ENCODE peak calls at places on chromosomes 13 and 19, in four cellular contexts. M, X, B and A are unnamed samples.

GRCh38 chr13:94712812-94713555 is 639 bp upstream of the SOX21 start:
- DNase-seq in M (no peak), X (no peak), B (no peak), A (peak)

GRCh38 chr13:113653264-113654174 is 4.5 kb downstream of the ATP4B start:
- DNase-seq in X (no peak), B (no peak), M (no peak), A (no peak)

GRCh38 chr13:39895254-39895653 is 239.8 kb downstream of the COG6 start:
- DNase-seq in B (no peak), M (no peak), X (no peak), A (no peak)

GRCh38 chr13:86006317-86006716 is 207.1 kb upstream of the SLITRK6 start:
- DNase-seq in X (no peak), B (no peak), M (no peak), A (no peak)

GRCh38 chr19:51398096-51398704 is 7.8 kb upstream of the C19orf84 start:
- DNase-seq in B (no peak), X (peak), M (peak), A (peak)

GRCh38 chr13:108961542-108962125 is 332.2 kb downstream of the MYO16 start:
- DNase-seq in M (peak), X (peak), B (peak), A (peak)

GRCh38 chr13:49584771-49585182 is 581 bp downstream of the RCBTB1 start:
- DNase-seq in M (no peak), X (no peak), B (no peak), A (no peak)

GRCh38 chr19:44308011-44308410 is 3.2 kb upstream of the ZNF235 start:
- DNase-seq in B (no peak), M (no peak), X (no peak), A (no peak)

GRCh38 chr13:101915333-101915732 is 462.9 kb downstream of the ITGBL1 start:
- DNase-seq in B (no peak), M (no peak), X (no peak), A (no peak)

GRCh38 chr13:24215732-24216131 is 55.2 kb downstream of the SPATA13 start:
- DNase-seq in X (no peak), B (no peak), M (no peak), A (no peak)

GRCh38 chr19:13234518-13234917 is 84.3 kb downstream of the IER2 start:
- DNase-seq in B (no peak), X (peak), M (peak), A (peak)

GRCh38 chr13:30325668-30326067 is 18.3 kb upstream of the KATNAL1 start:
- DNase-seq in M (no peak), B (no peak), X (no peak), A (no peak)

GRCh38 chr13:35716186-35716585 is 239.7 kb upstream of the MAB21L1 start:
- DNase-seq in B (no peak), M (no peak), X (no peak), A (no peak)
- TF ChIP-seq TARDBP in B (no peak), M (no peak), X (no peak), A (no peak)

DNA sequence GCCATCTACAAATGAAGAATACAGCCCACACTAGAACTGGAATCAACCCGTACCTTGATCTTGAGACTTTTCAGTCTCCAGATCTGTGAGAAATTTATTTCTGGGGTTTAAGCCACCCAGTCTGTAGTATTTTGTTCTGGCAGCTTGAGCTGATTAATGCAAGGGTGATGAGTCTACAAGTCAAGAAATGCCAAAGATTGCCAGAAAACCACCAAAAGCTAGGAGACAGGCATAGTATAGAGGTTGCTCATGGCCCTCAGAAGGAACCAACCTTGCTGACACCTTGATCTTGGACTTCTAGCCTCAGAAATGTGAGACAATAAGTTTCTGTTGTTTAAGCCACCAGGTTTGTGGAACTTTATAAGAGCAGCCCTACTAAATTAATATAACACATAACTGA is 428.2 kb upstream of the KLF12 start:
- DNase-seq in X (no peak), B (no peak), M (no peak), A (no peak)
- TF ChIP-seq SP1 in X (no peak), B (no peak), M (no peak), A (no peak)

DNA sequence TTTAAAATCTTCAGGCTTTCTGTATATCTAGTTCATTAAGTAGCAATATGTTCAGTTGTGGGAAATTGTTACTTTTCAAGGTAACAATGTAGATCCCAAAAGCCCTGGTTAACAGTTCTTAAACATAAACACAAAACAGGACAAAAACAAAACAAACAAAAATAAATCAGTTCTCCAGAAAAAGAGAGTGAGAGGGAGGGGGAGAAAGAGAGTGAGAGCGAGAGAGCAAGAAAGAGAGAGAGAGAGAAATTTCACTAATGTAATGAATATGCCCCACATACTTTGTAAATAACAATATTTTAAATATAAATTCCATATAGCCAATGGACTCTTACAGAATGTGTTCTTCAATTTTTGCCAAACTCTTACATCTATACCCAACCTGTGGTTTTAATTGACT is 275.5 kb downstream of the GPC6 start:
- DNase-seq in B (no peak), M (no peak), X (no peak), A (no peak)
- TF ChIP-seq FOXK2 in B (no peak), M (no peak), X (no peak), A (no peak)

DNA sequence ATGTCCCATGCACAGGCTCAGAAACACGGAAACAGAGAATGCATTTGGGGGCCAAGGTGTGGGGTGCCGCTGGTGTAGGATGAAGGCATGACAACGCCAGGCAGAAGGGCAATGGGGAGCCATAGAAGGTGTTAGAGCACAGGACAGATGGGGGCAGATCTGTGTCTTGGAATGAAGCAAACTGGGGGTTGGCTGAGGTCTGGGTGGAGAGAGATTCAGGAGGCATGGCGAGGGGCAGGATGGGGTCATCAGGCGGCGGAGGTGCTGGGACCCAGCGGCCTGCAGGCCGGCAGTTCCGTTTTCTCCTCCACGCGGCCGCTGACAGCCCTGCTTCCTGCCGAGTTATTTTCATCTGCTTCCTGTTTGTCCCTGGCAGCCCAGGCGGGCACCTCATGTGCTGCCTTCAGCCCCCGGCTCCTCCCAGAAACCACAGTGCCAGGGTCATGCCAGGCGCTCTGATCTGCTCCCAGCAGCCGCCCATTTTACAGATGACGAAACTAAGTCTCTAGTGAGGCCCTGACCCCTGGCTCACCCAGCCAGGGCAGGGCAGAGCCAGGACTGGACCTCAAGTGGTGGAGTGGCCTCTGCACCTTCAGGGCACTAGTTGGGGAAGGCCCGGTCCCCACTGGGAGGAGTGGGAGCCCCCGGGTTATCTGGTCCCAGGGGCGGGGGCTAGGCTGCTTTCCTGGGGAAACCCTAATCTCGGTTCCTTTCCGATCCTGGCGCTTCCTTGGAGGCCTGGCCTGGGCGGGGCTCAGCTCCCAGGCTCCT is 2.2 kb downstream of the ARHGAP45 start:
- DNase-seq in B (no peak), X (no peak), M (no peak), A (no peak)
- TF ChIP-seq TARDBP in B (peak), X (no peak), M (no peak), A (no peak)

DNA sequence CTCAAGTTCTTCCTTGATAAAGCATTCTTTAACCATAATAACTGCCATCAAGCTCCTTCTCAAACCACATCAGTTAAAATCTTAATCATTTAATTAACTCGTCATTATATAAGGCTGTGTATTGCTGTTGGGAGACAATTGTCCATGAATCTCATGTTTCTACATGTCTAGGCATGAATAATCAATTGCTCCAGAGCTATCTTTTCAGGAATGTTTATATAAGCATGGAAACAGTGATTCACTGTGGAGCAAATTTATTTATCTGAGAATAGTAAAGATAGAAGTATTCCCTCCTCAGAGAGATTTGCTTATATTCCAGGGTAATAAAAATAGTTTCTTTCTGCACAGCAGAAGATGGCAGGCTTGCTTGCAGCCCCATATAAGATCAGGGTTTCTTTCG is 71.1 kb downstream of the CBY2 start:
- DNase-seq in M (no peak), B (no peak), X (no peak), A (no peak)
- TF ChIP-seq SP1 in M (no peak), B (no peak), X (no peak), A (no peak)

GRCh38 chr19:3494051-3494450 is 6.4 kb downstream of the DOHH start:
- DNase-seq in B (no peak), X (no peak), M (peak), A (peak)
- TF ChIP-seq FOXK2 in B (no peak), X (no peak), M (no peak), A (no peak)